ENCODE peak calls at places on chromosome 13, in eight cellular contexts. K, H, Z, E, R, I, Q and D are unnamed samples.

GRCh38 chr13:51235756-51236564 is 13.8 kb downstream of the FAM124A start:
- DNase-seq in I (no peak), E (peak), Q (no peak), K (no peak), Z (no peak), R (no peak), H (no peak), D (no peak)

GRCh38 chr13:101624210-101624922 is 171.9 kb downstream of the ITGBL1 start:
- DNase-seq in E (peak), I (peak), Z (peak), K (no peak), Q (no peak), R (no peak), H (no peak), D (no peak)

GRCh38 chr13:51895906-51896888 is 34.4 kb downstream of the CCDC70 start:
- DNase-seq in E (peak), Z (peak), Q (peak), R (peak), I (peak), K (no peak), H (peak), D (peak)

GRCh38 chr13:98752111-98752941 is at the start of gene SLC15A1:
- DNase-seq in E (peak), Z (no peak), R (no peak), Q (no peak), K (no peak), H (peak), I (no peak), D (no peak)

GRCh38 chr13:42073683-42074082 is 25.2 kb downstream of the DGKH start:
- DNase-seq in E (peak), K (no peak), H (no peak), I (no peak), Q (no peak), Z (no peak), R (no peak), D (no peak)

GRCh38 chr13:106490887-106491321 is 44.6 kb downstream of the EFNB2 start:
- DNase-seq in R (no peak), K (no peak), E (peak), Z (no peak), Q (no peak), H (no peak), I (no peak), D (no peak)

GRCh38 chr13:29561918-29562317 is 33.6 kb downstream of the SLC7A1 start:
- DNase-seq in Z (no peak), K (no peak), R (no peak), E (no peak), Q (no peak), H (no peak), I (peak), D (peak)

GRCh38 chr13:58018865-58019264 is 387.3 kb downstream of the PCDH17 start:
- DNase-seq in I (no peak), H (no peak), K (no peak), E (no peak), Z (no peak), R (no peak), Q (no peak), D (no peak)

GRCh38 chr13:30142502-30143211 is 164.7 kb downstream of the KATNAL1 start:
- DNase-seq in I (peak), Q (no peak), Z (peak), H (peak), E (peak), K (peak), R (peak), D (peak)

GRCh38 chr13:110134801-110135200 is 172.2 kb downstream of the COL4A1 start:
- DNase-seq in E (no peak), R (no peak), Q (no peak), Z (no peak), H (no peak), K (no peak), I (no peak), D (no peak)

GRCh38 chr13:65378943-65379519 is 1851.1 kb downstream of the PCDH9 start:
- DNase-seq in R (peak), Q (no peak), K (no peak), E (peak), I (peak), Z (no peak), H (no peak), D (peak)

GRCh38 chr13:55761986-55762385 is 1378.7 kb upstream of the PRR20A start:
- DNase-seq in K (no peak), I (no peak), R (no peak), Q (no peak), H (no peak), E (no peak), Z (no peak), D (no peak)

GRCh38 chr13:80168089-80168850 is 172.7 kb downstream of the SPRY2 start:
- DNase-seq in R (no peak), K (no peak), Q (no peak), H (no peak), E (no peak), Z (no peak), I (peak), D (no peak)

GRCh38 chr13:49858183-49858856 is 65.8 kb upstream of the KPNA3 start:
- DNase-seq in H (no peak), R (no peak), K (no peak), Q (no peak), I (peak), Z (peak), E (no peak), D (peak)

GRCh38 chr13:48233886-48234488 is 981 bp downstream of the ITM2B start:
- DNase-seq in R (no peak), Q (no peak), E (no peak), I (peak), Z (no peak), K (no peak), H (no peak), D (no peak)

GRCh38 chr13:81017525-81018152 is 676.7 kb upstream of the SPRY2 start:
- DNase-seq in E (peak), I (peak), H (peak), Q (no peak), K (no peak), R (peak), Z (no peak), D (peak)

GRCh38 chr13:50290186-50290585 is 274.9 kb downstream of the KCNRG start:
- DNase-seq in H (no peak), R (no peak), E (no peak), K (no peak), Z (no peak), Q (no peak), I (no peak), D (no peak)

GRCh38 chr13:31209172-31209818 is 9.5 kb downstream of the B3GLCT start:
- DNase-seq in R (no peak), K (peak), H (peak), Z (no peak), I (peak), E (peak), Q (no peak), D (no peak)

GRCh38 chr13:22880756-22881701 is 299.8 kb upstream of the SGCG start:
- DNase-seq in I (no peak), H (no peak), E (no peak), Z (no peak), R (no peak), Q (no peak), K (no peak), D (no peak)

GRCh38 chr13:48969685-48970084 is 6.0 kb upstream of the FNDC3A start:
- DNase-seq in H (peak), E (no peak), Q (no peak), Z (no peak), R (no peak), I (no peak), K (no peak), D (no peak)

GRCh38 chr13:38763446-38764381 is 76.8 kb downstream of the FREM2 start:
- DNase-seq in I (peak), R (no peak), Z (peak), Q (no peak), K (no peak), H (peak), E (peak), D (peak)

GRCh38 chr13:35957174-35957867 is 173.9 kb downstream of the DCLK1 start:
- DNase-seq in R (no peak), E (no peak), H (no peak), Q (no peak), K (no peak), Z (no peak), I (peak), D (no peak)

GRCh38 chr13:80022146-80022545 is 318.8 kb downstream of the SPRY2 start:
- DNase-seq in I (no peak), Z (no peak), Q (no peak), K (no peak), R (no peak), H (peak), E (no peak), D (no peak)

GRCh38 chr13:99982021-99982740 is 597 bp downstream of the ZIC2 start:
- DNase-seq in E (no peak), H (peak), R (no peak), I (no peak), Z (no peak), Q (no peak), K (no peak), D (no peak)

GRCh38 chr13:107373551-107373950 is 805.6 kb upstream of the ARGLU1 start:
- DNase-seq in I (peak), Q (no peak), K (no peak), H (no peak), E (peak), Z (peak), R (no peak), D (peak)

GRCh38 chr13:95191821-95192220 is 109.4 kb downstream of the ABCC4 start:
- DNase-seq in R (peak), H (peak), Q (peak), E (peak), K (peak), I (peak), Z (peak), D (peak)
- H3K27ac ChIP-seq in R (no peak), H (no peak), Q (no peak), E (no peak), K (no peak), I (peak), Z (no peak), D (no peak)

GRCh38 chr13:45464141-45464686 is 525 bp upstream of the COG3 start:
- DNase-seq in Z (no peak), H (no peak), R (no peak), E (no peak), Q (no peak), K (no peak), I (no peak), D (no peak)
- TF ChIP-seq CTCF in Z (peak), H (peak), R (no peak), E (peak), Q (no peak), K (peak), I (no peak), D (peak)

GRCh38 chr13:26758496-26759155 is 2.0 kb downstream of the GPR12 start:
- DNase-seq in Q (no peak), I (no peak), R (no peak), H (no peak), K (no peak), Z (no peak), E (no peak), D (no peak)

GRCh38 chr13:26759156-26759906 is 1.3 kb downstream of the GPR12 start:
- DNase-seq in K (no peak), Q (no peak), R (no peak), E (no peak), H (peak), I (no peak), Z (no peak), D (no peak)

GRCh38 chr13:26760835-26761582 is 423 bp upstream of the GPR12 start:
- DNase-seq in Q (no peak), H (peak), Z (no peak), I (no peak), K (no peak), R (no peak), E (no peak), D (no peak)

GRCh38 chr13:26759907-26760834 is at the start of gene GPR12:
- DNase-seq in K (no peak), I (no peak), Q (no peak), Z (no peak), E (peak), H (peak), R (no peak), D (no peak)
- H3K27ac ChIP-seq in K (no peak), I (no peak), Q (no peak), Z (no peak), E (no peak), H (no peak), R (no peak), D (no peak)

GRCh38 chr13:112229992-112230872 is 145.9 kb upstream of the SPACA7 start:
- DNase-seq in K (no peak), R (no peak), Z (no peak), I (no peak), E (no peak), Q (no peak), H (no peak), D (no peak)
- TF ChIP-seq CTCF in K (no peak), R (no peak), Z (no peak), I (no peak), E (no peak), Q (no peak), H (no peak), D (no peak)